ENCODE peak calls at places on chromosomes 2 and 18, in seven cellular contexts. One of them, this sample, is unnamed.

GRCh38 chr2:201642579-201643215 is 606 bp downstream of the TMEM237 start:
- DNase-seq in bronchial epithelial cell: peak
- DNase-seq in fibroblast of the aortic adventitia: peak
- DNase-seq in AG09309: no peak
- DNase-seq in GM12864: peak
- DNase-seq in A549: peak
- DNase-seq in stomach: peak
- DNase-seq in this sample: peak

GRCh38 chr18:3675446-3675845 is 225.5 kb downstream of the TGIF1 start:
- DNase-seq in AG09309: no peak
- DNase-seq in A549: peak
- DNase-seq in bronchial epithelial cell: peak
- DNase-seq in fibroblast of the aortic adventitia: no peak
- DNase-seq in GM12864: no peak
- DNase-seq in stomach: no peak
- DNase-seq in this sample: no peak

GRCh38 chr2:61426267-61426897 is 44.5 kb downstream of the USP34 start:
- DNase-seq in AG09309: no peak
- DNase-seq in bronchial epithelial cell: peak
- DNase-seq in fibroblast of the aortic adventitia: no peak
- DNase-seq in A549: peak
- DNase-seq in GM12864: peak
- DNase-seq in stomach: peak
- DNase-seq in this sample: no peak

GRCh38 chr2:19733951-19734425 is 167.8 kb downstream of the TTC32 start:
- DNase-seq in stomach: no peak
- DNase-seq in GM12864: no peak
- DNase-seq in fibroblast of the aortic adventitia: peak
- DNase-seq in bronchial epithelial cell: no peak
- DNase-seq in AG09309: peak
- DNase-seq in A549: no peak
- DNase-seq in this sample: no peak

GRCh38 chr2:138476186-138476585 is 25.4 kb upstream of the SPOPL start:
- DNase-seq in fibroblast of the aortic adventitia: no peak
- DNase-seq in stomach: no peak
- DNase-seq in AG09309: no peak
- DNase-seq in A549: no peak
- DNase-seq in GM12864: no peak
- DNase-seq in bronchial epithelial cell: peak
- DNase-seq in this sample: no peak

GRCh38 chr18:22214731-22215528 is 45.5 kb downstream of the GATA6 start:
- DNase-seq in bronchial epithelial cell: peak
- DNase-seq in GM12864: no peak
- DNase-seq in A549: no peak
- DNase-seq in AG09309: no peak
- DNase-seq in stomach: no peak
- DNase-seq in fibroblast of the aortic adventitia: peak
- DNase-seq in this sample: no peak

GRCh38 chr2:196284033-196284844 is 112.9 kb upstream of the STK17B start:
- DNase-seq in GM12864: no peak
- DNase-seq in A549: no peak
- DNase-seq in stomach: no peak
- DNase-seq in fibroblast of the aortic adventitia: peak
- DNase-seq in AG09309: no peak
- DNase-seq in bronchial epithelial cell: no peak
- DNase-seq in this sample: no peak

GRCh38 chr18:70181015-70181414 is 24.5 kb downstream of the RTTN start:
- DNase-seq in A549: peak
- DNase-seq in fibroblast of the aortic adventitia: peak
- DNase-seq in GM12864: no peak
- DNase-seq in bronchial epithelial cell: peak
- DNase-seq in AG09309: no peak
- DNase-seq in stomach: no peak
- DNase-seq in this sample: no peak

GRCh38 chr2:36178384-36178783 is 177.2 kb upstream of the CRIM1 start:
- DNase-seq in fibroblast of the aortic adventitia: no peak
- DNase-seq in A549: no peak
- DNase-seq in GM12864: no peak
- DNase-seq in AG09309: no peak
- DNase-seq in stomach: no peak
- DNase-seq in bronchial epithelial cell: no peak
- DNase-seq in this sample: no peak

GRCh38 chr2:20140321-20141055 is 84.4 kb downstream of the SDC1 start:
- DNase-seq in A549: no peak
- DNase-seq in AG09309: no peak
- DNase-seq in bronchial epithelial cell: no peak
- DNase-seq in stomach: no peak
- DNase-seq in GM12864: no peak
- DNase-seq in fibroblast of the aortic adventitia: no peak
- DNase-seq in this sample: no peak

GRCh38 chr2:216352653-216353270 is 19.5 kb downstream of the MARCHF4 start:
- DNase-seq in AG09309: no peak
- DNase-seq in GM12864: no peak
- DNase-seq in fibroblast of the aortic adventitia: no peak
- DNase-seq in stomach: no peak
- DNase-seq in bronchial epithelial cell: no peak
- DNase-seq in A549: no peak
- DNase-seq in this sample: no peak

GRCh38 chr2:85779641-85780315 is 26.0 kb downstream of the ATOH8 start:
- DNase-seq in bronchial epithelial cell: peak
- DNase-seq in GM12864: no peak
- DNase-seq in fibroblast of the aortic adventitia: no peak
- DNase-seq in AG09309: no peak
- DNase-seq in A549: no peak
- DNase-seq in stomach: no peak
- DNase-seq in this sample: no peak

GRCh38 chr2:162308747-162309503 is 9.6 kb downstream of the IFIH1 start:
- DNase-seq in GM12864: no peak
- DNase-seq in AG09309: no peak
- DNase-seq in A549: no peak
- DNase-seq in fibroblast of the aortic adventitia: no peak
- DNase-seq in bronchial epithelial cell: peak
- DNase-seq in stomach: no peak
- DNase-seq in this sample: no peak

GRCh38 chr2:230908595-230909191 is 16.3 kb downstream of the GPR55 start:
- DNase-seq in stomach: peak
- DNase-seq in fibroblast of the aortic adventitia: peak
- DNase-seq in bronchial epithelial cell: peak
- DNase-seq in GM12864: no peak
- DNase-seq in AG09309: peak
- DNase-seq in A549: peak
- DNase-seq in this sample: peak

GRCh38 chr18:79599503-79599931 is 80.1 kb upstream of the CTDP1 start:
- DNase-seq in fibroblast of the aortic adventitia: no peak
- DNase-seq in AG09309: no peak
- DNase-seq in stomach: no peak
- DNase-seq in A549: peak
- DNase-seq in GM12864: no peak
- DNase-seq in bronchial epithelial cell: peak
- DNase-seq in this sample: peak

GRCh38 chr2:26847663-26848335 is at the start of gene DPYSL5:
- DNase-seq in AG09309: no peak
- DNase-seq in GM12864: no peak
- DNase-seq in bronchial epithelial cell: no peak
- DNase-seq in stomach: no peak
- DNase-seq in A549: peak
- DNase-seq in fibroblast of the aortic adventitia: no peak
- DNase-seq in this sample: no peak

GRCh38 chr2:230974096-230974913 is 21.6 kb upstream of the SPATA3 start:
- DNase-seq in bronchial epithelial cell: peak
- DNase-seq in A549: no peak
- DNase-seq in fibroblast of the aortic adventitia: no peak
- DNase-seq in stomach: no peak
- DNase-seq in AG09309: peak
- DNase-seq in GM12864: peak
- DNase-seq in this sample: no peak

GRCh38 chr2:172440795-172441194 is 13.4 kb downstream of the ITGA6 start:
- DNase-seq in AG09309: no peak
- DNase-seq in A549: no peak
- DNase-seq in stomach: no peak
- DNase-seq in fibroblast of the aortic adventitia: no peak
- DNase-seq in bronchial epithelial cell: peak
- DNase-seq in GM12864: no peak
- DNase-seq in this sample: no peak

GRCh38 chr2:3149441-3150217 is 228.0 kb downstream of the EIPR1 start:
- DNase-seq in A549: no peak
- DNase-seq in stomach: no peak
- DNase-seq in AG09309: no peak
- DNase-seq in GM12864: no peak
- DNase-seq in fibroblast of the aortic adventitia: no peak
- DNase-seq in bronchial epithelial cell: no peak
- DNase-seq in this sample: no peak

GRCh38 chr2:88209526-88210131 is 39.5 kb downstream of the THNSL2 start:
- DNase-seq in AG09309: no peak
- DNase-seq in stomach: no peak
- DNase-seq in GM12864: no peak
- DNase-seq in fibroblast of the aortic adventitia: no peak
- DNase-seq in A549: no peak
- DNase-seq in bronchial epithelial cell: no peak
- DNase-seq in this sample: no peak

GRCh38 chr18:25650201-25650941 is 298.4 kb upstream of the ZNF521 start:
- DNase-seq in stomach: no peak
- DNase-seq in fibroblast of the aortic adventitia: peak
- DNase-seq in AG09309: peak
- DNase-seq in GM12864: peak
- DNase-seq in bronchial epithelial cell: no peak
- DNase-seq in A549: no peak
- DNase-seq in this sample: no peak

GRCh38 chr18:67742525-67742924 is 226.0 kb upstream of the DSEL start:
- DNase-seq in bronchial epithelial cell: no peak
- DNase-seq in fibroblast of the aortic adventitia: no peak
- DNase-seq in AG09309: no peak
- DNase-seq in GM12864: no peak
- DNase-seq in stomach: no peak
- DNase-seq in A549: no peak
- DNase-seq in this sample: no peak

GRCh38 chr2:184187421-184187971 is 410.8 kb upstream of the ZNF804A start:
- DNase-seq in A549: no peak
- DNase-seq in stomach: no peak
- DNase-seq in fibroblast of the aortic adventitia: no peak
- DNase-seq in AG09309: no peak
- DNase-seq in GM12864: no peak
- DNase-seq in bronchial epithelial cell: no peak
- DNase-seq in this sample: no peak

GRCh38 chr2:225670111-225670974 is 270.8 kb downstream of the NYAP2 start:
- DNase-seq in AG09309: peak
- DNase-seq in GM12864: no peak
- DNase-seq in stomach: no peak
- DNase-seq in fibroblast of the aortic adventitia: peak
- DNase-seq in bronchial epithelial cell: peak
- DNase-seq in A549: peak
- DNase-seq in this sample: no peak

GRCh38 chr2:120150040-120150482 is 73.1 kb downstream of the TMEM185B start:
- DNase-seq in A549: no peak
- DNase-seq in AG09309: no peak
- DNase-seq in fibroblast of the aortic adventitia: no peak
- DNase-seq in bronchial epithelial cell: no peak
- DNase-seq in stomach: no peak
- DNase-seq in GM12864: no peak
- DNase-seq in this sample: no peak

GRCh38 chr2:189298481-189298880 is 118.9 kb upstream of the COL5A2 start:
- DNase-seq in AG09309: no peak
- DNase-seq in A549: no peak
- DNase-seq in stomach: no peak
- DNase-seq in GM12864: no peak
- DNase-seq in bronchial epithelial cell: no peak
- DNase-seq in fibroblast of the aortic adventitia: peak
- DNase-seq in this sample: no peak

GRCh38 chr2:46490521-46491141 is 11.3 kb downstream of the TMEM247 start:
- DNase-seq in AG09309: no peak
- DNase-seq in fibroblast of the aortic adventitia: peak
- DNase-seq in A549: no peak
- DNase-seq in stomach: no peak
- DNase-seq in bronchial epithelial cell: no peak
- DNase-seq in GM12864: no peak
- DNase-seq in this sample: no peak

DNA sequence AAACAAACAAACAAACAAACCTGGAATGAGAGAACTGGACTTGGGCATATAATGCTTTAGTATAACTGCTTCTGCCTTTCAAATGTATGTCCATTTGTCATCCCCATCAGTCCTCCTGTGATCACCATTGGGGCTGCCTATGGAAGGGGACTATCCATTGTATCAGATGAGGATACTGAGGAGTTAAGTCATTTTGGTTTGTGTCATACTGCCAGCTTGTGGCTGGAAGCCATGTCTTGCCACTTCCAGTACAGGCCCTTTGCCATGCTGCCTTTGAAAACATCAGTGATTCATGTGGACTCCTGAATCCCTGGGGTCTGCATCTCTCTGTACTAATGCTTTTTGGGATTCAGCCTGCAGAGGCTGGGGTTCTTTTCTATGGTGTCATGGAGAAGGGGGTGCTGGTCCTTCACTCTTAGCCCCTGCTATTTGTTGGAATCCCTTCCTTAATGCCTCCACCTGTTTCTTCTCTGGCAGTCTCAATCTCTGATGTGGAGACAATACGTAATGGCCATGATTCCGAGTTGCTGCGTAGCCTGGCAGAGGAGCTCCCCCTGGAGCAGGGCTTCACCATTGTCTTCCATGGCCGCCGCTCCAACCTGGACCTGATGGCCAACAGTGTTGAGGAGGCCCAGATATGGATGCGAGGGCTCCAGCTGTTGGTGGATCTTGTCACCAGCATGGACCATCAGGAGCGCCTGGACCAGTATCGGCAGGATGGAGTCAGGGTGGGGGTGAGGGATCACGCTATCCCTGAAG is 10.6 kb downstream of the PLCD4 start:
- DNase-seq in stomach: no peak
- DNase-seq in A549: no peak
- DNase-seq in GM12864: no peak
- DNase-seq in bronchial epithelial cell: peak
- DNase-seq in AG09309: no peak
- DNase-seq in fibroblast of the aortic adventitia: no peak
- DNase-seq in this sample: no peak
- TF ChIP-seq CTCF in stomach: no peak
- TF ChIP-seq CTCF in A549: no peak
- TF ChIP-seq CTCF in GM12864: peak
- TF ChIP-seq CTCF in bronchial epithelial cell: no peak
- TF ChIP-seq CTCF in AG09309: peak
- TF ChIP-seq CTCF in fibroblast of the aortic adventitia: no peak
- TF ChIP-seq CTCF in this sample: peak

GRCh38 chr2:94986392-94986963 is 39.0 kb upstream of the MAL start:
- DNase-seq in bronchial epithelial cell: peak
- DNase-seq in fibroblast of the aortic adventitia: peak
- DNase-seq in AG09309: peak
- DNase-seq in GM12864: peak
- DNase-seq in stomach: peak
- DNase-seq in A549: peak
- DNase-seq in this sample: no peak
- TF ChIP-seq CTCF in bronchial epithelial cell: peak
- TF ChIP-seq CTCF in fibroblast of the aortic adventitia: peak
- TF ChIP-seq CTCF in AG09309: peak
- TF ChIP-seq CTCF in GM12864: peak
- TF ChIP-seq CTCF in stomach: peak
- TF ChIP-seq CTCF in A549: peak
- TF ChIP-seq CTCF in this sample: peak

GRCh38 chr2:115610888-115611287 is 1168.4 kb downstream of the DPP10 start:
- DNase-seq in AG09309: no peak
- DNase-seq in GM12864: no peak
- DNase-seq in fibroblast of the aortic adventitia: no peak
- DNase-seq in A549: no peak
- DNase-seq in bronchial epithelial cell: no peak
- DNase-seq in stomach: no peak
- DNase-seq in this sample: no peak
- TF ChIP-seq CTCF in AG09309: no peak
- TF ChIP-seq CTCF in GM12864: no peak
- TF ChIP-seq CTCF in fibroblast of the aortic adventitia: no peak
- TF ChIP-seq CTCF in A549: no peak
- TF ChIP-seq CTCF in bronchial epithelial cell: no peak
- TF ChIP-seq CTCF in stomach: no peak
- TF ChIP-seq CTCF in this sample: no peak

GRCh38 chr2:99608092-99608491 is 118.3 kb upstream of the REV1 start:
- DNase-seq in AG09309: no peak
- DNase-seq in stomach: no peak
- DNase-seq in GM12864: no peak
- DNase-seq in fibroblast of the aortic adventitia: no peak
- DNase-seq in bronchial epithelial cell: no peak
- DNase-seq in A549: no peak
- DNase-seq in this sample: no peak
- TF ChIP-seq CTCF in AG09309: peak
- TF ChIP-seq CTCF in stomach: no peak
- TF ChIP-seq CTCF in GM12864: no peak
- TF ChIP-seq CTCF in fibroblast of the aortic adventitia: no peak
- TF ChIP-seq CTCF in bronchial epithelial cell: no peak
- TF ChIP-seq CTCF in A549: no peak
- TF ChIP-seq CTCF in this sample: peak

This sample was measured in chondrocyte.